ENCODE peak calls at places on chromosomes 2 and 18, in nine cellular contexts. One of them, this sample, is unnamed.

GRCh38 chr2:66545227-66545626 is 110.3 kb downstream of the MEIS1 start:
- DNase-seq in thoracic aorta: no peak
- DNase-seq in astrocyte: no peak
- DNase-seq in mammary epithelial cell: no peak
- DNase-seq in neuronal stem cell: no peak
- DNase-seq in PC-9: no peak
- DNase-seq in neural progenitor cell: no peak
- DNase-seq in A549: no peak
- DNase-seq in OCI-LY7: no peak
- DNase-seq in this sample: no peak

GRCh38 chr2:74438248-74438647 is 3.5 kb downstream of the RTKN start:
- DNase-seq in thoracic aorta: no peak
- DNase-seq in astrocyte: no peak
- DNase-seq in mammary epithelial cell: no peak
- DNase-seq in neuronal stem cell: no peak
- DNase-seq in PC-9: no peak
- DNase-seq in neural progenitor cell: no peak
- DNase-seq in A549: no peak
- DNase-seq in OCI-LY7: no peak
- DNase-seq in this sample: no peak

GRCh38 chr2:168404764-168405163 is 51.3 kb upstream of the CERS6 start:
- DNase-seq in thoracic aorta: no peak
- DNase-seq in astrocyte: no peak
- DNase-seq in mammary epithelial cell: no peak
- DNase-seq in neuronal stem cell: no peak
- DNase-seq in PC-9: no peak
- DNase-seq in neural progenitor cell: no peak
- DNase-seq in A549: no peak
- DNase-seq in OCI-LY7: no peak
- DNase-seq in this sample: no peak

GRCh38 chr2:83990601-83991000 is 468.5 kb downstream of the SUCLG1 start:
- DNase-seq in thoracic aorta: no peak
- DNase-seq in astrocyte: no peak
- DNase-seq in mammary epithelial cell: peak; percentile 9
- DNase-seq in neuronal stem cell: no peak
- DNase-seq in PC-9: no peak
- DNase-seq in neural progenitor cell: no peak
- DNase-seq in A549: no peak
- DNase-seq in OCI-LY7: no peak
- DNase-seq in this sample: no peak

GRCh38 chr2:131431336-131431735 is 44.6 kb upstream of the TUBA3D start:
- DNase-seq in thoracic aorta: no peak
- DNase-seq in astrocyte: peak; percentile 68
- DNase-seq in mammary epithelial cell: no peak
- DNase-seq in neuronal stem cell: no peak
- DNase-seq in PC-9: no peak
- DNase-seq in neural progenitor cell: no peak
- DNase-seq in A549: no peak
- DNase-seq in OCI-LY7: no peak
- DNase-seq in this sample: no peak

GRCh38 chr2:190534310-190535118 is at the start of gene NEMP2:
- DNase-seq in thoracic aorta: peak; percentile 3
- DNase-seq in astrocyte: peak; percentile 33
- DNase-seq in mammary epithelial cell: peak; percentile 69
- DNase-seq in neuronal stem cell: peak; percentile 83
- DNase-seq in PC-9: peak; percentile 40
- DNase-seq in neural progenitor cell: peak; percentile 94
- DNase-seq in A549: peak; percentile 52
- DNase-seq in OCI-LY7: peak; percentile 87
- DNase-seq in this sample: peak; percentile 91

GRCh38 chr18:42187611-42188378 is 232.8 kb downstream of the PIK3C3 start:
- DNase-seq in thoracic aorta: no peak
- DNase-seq in astrocyte: peak; percentile 28
- DNase-seq in mammary epithelial cell: peak; percentile 55
- DNase-seq in neuronal stem cell: no peak
- DNase-seq in PC-9: no peak
- DNase-seq in neural progenitor cell: no peak
- DNase-seq in A549: no peak
- DNase-seq in OCI-LY7: no peak
- DNase-seq in this sample: no peak

GRCh38 chr2:88190808-88191721 is 20.9 kb downstream of the THNSL2 start:
- DNase-seq in thoracic aorta: no peak
- DNase-seq in astrocyte: peak; percentile 2
- DNase-seq in mammary epithelial cell: peak; percentile 13
- DNase-seq in neuronal stem cell: peak; percentile 76
- DNase-seq in PC-9: peak; percentile 43
- DNase-seq in neural progenitor cell: peak; percentile 77
- DNase-seq in A549: peak; percentile 40
- DNase-seq in OCI-LY7: peak; percentile 51
- DNase-seq in this sample: peak; percentile 50

GRCh38 chr2:181973379-181973778 is 12.3 kb upstream of the PPP1R1C start:
- DNase-seq in thoracic aorta: no peak
- DNase-seq in astrocyte: no peak
- DNase-seq in mammary epithelial cell: no peak
- DNase-seq in neuronal stem cell: no peak
- DNase-seq in PC-9: no peak
- DNase-seq in neural progenitor cell: no peak
- DNase-seq in A549: no peak
- DNase-seq in OCI-LY7: no peak
- DNase-seq in this sample: no peak

GRCh38 chr2:181972431-181973190 is 13.0 kb upstream of the PPP1R1C start:
- DNase-seq in thoracic aorta: no peak
- DNase-seq in astrocyte: peak; percentile 36
- DNase-seq in mammary epithelial cell: peak; percentile 9
- DNase-seq in neuronal stem cell: no peak
- DNase-seq in PC-9: no peak
- DNase-seq in neural progenitor cell: no peak
- DNase-seq in A549: no peak
- DNase-seq in OCI-LY7: no peak
- DNase-seq in this sample: no peak

GRCh38 chr2:181978351-181979150 is 7.1 kb upstream of the PPP1R1C start:
- DNase-seq in thoracic aorta: no peak
- DNase-seq in astrocyte: peak; percentile 34
- DNase-seq in mammary epithelial cell: peak; percentile 59
- DNase-seq in neuronal stem cell: no peak
- DNase-seq in PC-9: no peak
- DNase-seq in neural progenitor cell: no peak
- DNase-seq in A549: no peak
- DNase-seq in OCI-LY7: no peak
- DNase-seq in this sample: no peak

DNA sequence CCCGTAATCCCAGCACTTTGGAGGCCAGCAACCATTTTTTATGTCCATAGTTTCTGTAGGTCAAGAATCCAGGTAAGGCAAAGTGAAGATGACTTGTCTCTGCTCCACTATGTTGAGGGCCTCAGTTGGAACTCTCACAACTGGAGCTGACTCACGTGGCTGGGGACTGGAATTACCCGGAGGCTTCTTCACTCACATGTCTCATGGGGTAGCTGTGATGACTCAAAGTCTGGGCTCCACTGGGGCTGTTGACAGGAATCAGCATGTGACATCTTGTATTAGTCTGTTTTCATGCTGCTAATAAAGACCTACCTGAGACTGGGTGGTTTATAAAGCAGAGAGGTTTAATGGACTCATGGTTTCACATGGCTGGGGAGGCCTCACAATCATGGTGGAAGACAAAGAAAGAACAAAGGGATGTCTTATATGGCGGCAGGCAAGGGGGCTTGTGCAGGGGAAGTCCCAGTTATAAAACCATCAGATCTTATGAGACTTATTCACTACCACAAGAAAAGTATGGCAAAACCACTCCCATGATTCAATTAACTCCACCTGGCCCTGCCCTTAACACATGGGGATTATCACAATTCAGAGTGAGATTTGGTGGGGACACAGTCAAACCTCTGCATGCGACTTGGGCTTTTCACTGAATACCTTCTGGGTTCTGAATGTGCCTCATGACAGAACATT is 7.8 kb upstream of the PPP1R1C start:
- DNase-seq in thoracic aorta: no peak
- DNase-seq in astrocyte: no peak
- DNase-seq in mammary epithelial cell: peak; percentile 98
- DNase-seq in neuronal stem cell: no peak
- DNase-seq in PC-9: no peak
- DNase-seq in neural progenitor cell: no peak
- DNase-seq in A549: peak; percentile 10
- DNase-seq in OCI-LY7: no peak
- DNase-seq in this sample: no peak
- H3K27ac ChIP-seq in thoracic aorta: no peak overlapping the region
- H3K27ac ChIP-seq in astrocyte: no peak overlapping the region
- H3K27ac ChIP-seq in mammary epithelial cell: peak overlapping the region; percentile 60
- H3K27ac ChIP-seq in neuronal stem cell: no peak overlapping the region
- H3K27ac ChIP-seq in PC-9: no peak overlapping the region
- H3K27ac ChIP-seq in neural progenitor cell: no peak overlapping the region
- H3K27ac ChIP-seq in A549: no peak overlapping the region
- H3K27ac ChIP-seq in OCI-LY7: no peak overlapping the region
- H3K27ac ChIP-seq in this sample: no peak overlapping the region

GRCh38 chr2:218711550-218711929 is 905 bp downstream of the TTLL4 start:
- DNase-seq in thoracic aorta: no peak
- DNase-seq in astrocyte: peak; percentile 65
- DNase-seq in mammary epithelial cell: no peak
- DNase-seq in neuronal stem cell: no peak
- DNase-seq in PC-9: no peak
- DNase-seq in neural progenitor cell: no peak
- DNase-seq in A549: no peak
- DNase-seq in OCI-LY7: peak; percentile 23
- DNase-seq in this sample: no peak

GRCh38 chr2:218710687-218711549 is at the start of gene TTLL4:
- DNase-seq in thoracic aorta: peak; percentile 97
- DNase-seq in astrocyte: peak; percentile 79
- DNase-seq in mammary epithelial cell: peak; percentile 93
- DNase-seq in neuronal stem cell: peak; percentile 97
- DNase-seq in PC-9: peak; percentile 79
- DNase-seq in neural progenitor cell: peak; percentile 98
- DNase-seq in A549: peak; percentile 95
- DNase-seq in OCI-LY7: peak; percentile 97
- DNase-seq in this sample: peak; percentile 97

GRCh38 chr2:218709906-218710305 is 729 bp upstream of the TTLL4 start:
- DNase-seq in thoracic aorta: no peak
- DNase-seq in astrocyte: no peak
- DNase-seq in mammary epithelial cell: no peak
- DNase-seq in neuronal stem cell: no peak
- DNase-seq in PC-9: no peak
- DNase-seq in neural progenitor cell: no peak
- DNase-seq in A549: no peak
- DNase-seq in OCI-LY7: no peak
- DNase-seq in this sample: no peak

GRCh38 chr2:218708086-218708485 is 2.5 kb upstream of the TTLL4 start:
- DNase-seq in thoracic aorta: no peak
- DNase-seq in astrocyte: no peak
- DNase-seq in mammary epithelial cell: no peak
- DNase-seq in neuronal stem cell: no peak
- DNase-seq in PC-9: no peak
- DNase-seq in neural progenitor cell: no peak
- DNase-seq in A549: no peak
- DNase-seq in OCI-LY7: no peak
- DNase-seq in this sample: no peak

DNA sequence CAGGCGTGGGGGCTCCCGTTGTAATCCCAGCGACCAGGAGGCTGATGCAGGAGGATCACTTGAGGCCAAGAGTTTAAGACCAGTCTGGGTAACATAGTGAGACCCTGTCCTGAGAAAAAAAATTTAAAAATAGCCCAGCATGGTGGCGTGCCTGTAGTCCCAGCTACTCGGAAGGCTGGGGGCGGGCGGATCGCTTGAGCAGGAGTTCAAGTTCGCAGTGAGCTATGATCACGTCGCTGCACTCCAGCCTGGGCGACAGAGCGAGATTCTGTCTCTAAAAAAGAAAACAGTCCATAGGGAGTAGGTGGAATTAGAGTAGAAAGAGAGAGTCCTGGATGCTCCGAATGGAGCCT is 325 bp upstream of the TTLL4 start:
- DNase-seq in thoracic aorta: no peak
- DNase-seq in astrocyte: no peak
- DNase-seq in mammary epithelial cell: no peak
- DNase-seq in neuronal stem cell: no peak
- DNase-seq in PC-9: no peak
- DNase-seq in neural progenitor cell: no peak
- DNase-seq in A549: no peak
- DNase-seq in OCI-LY7: no peak
- DNase-seq in this sample: no peak
- H3K4me3 ChIP-seq in thoracic aorta: peak overlapping the region; percentile 86
- H3K4me3 ChIP-seq in astrocyte: peak overlapping the region; percentile 82
- H3K4me3 ChIP-seq in mammary epithelial cell: peak overlapping the region; percentile 19
- H3K4me3 ChIP-seq in neuronal stem cell: peak overlapping the region; percentile 16
- H3K4me3 ChIP-seq in PC-9: peak overlapping the region; percentile 95
- H3K4me3 ChIP-seq in neural progenitor cell: peak overlapping the region; percentile 85
- H3K4me3 ChIP-seq in A549: no peak overlapping the region
- H3K4me3 ChIP-seq in OCI-LY7: no peak overlapping the region
- H3K4me3 ChIP-seq in this sample: no peak overlapping the region

GRCh38 chr2:175015340-175015739 is 10.2 kb upstream of the CHN1 start:
- DNase-seq in thoracic aorta: no peak
- DNase-seq in astrocyte: no peak
- DNase-seq in mammary epithelial cell: no peak
- DNase-seq in neuronal stem cell: no peak
- DNase-seq in PC-9: no peak
- DNase-seq in neural progenitor cell: no peak
- DNase-seq in A549: no peak
- DNase-seq in OCI-LY7: no peak
- DNase-seq in this sample: no peak

GRCh38 chr2:175022923-175023322 is 17.7 kb upstream of the CHN1 start:
- DNase-seq in thoracic aorta: no peak
- DNase-seq in astrocyte: no peak
- DNase-seq in mammary epithelial cell: no peak
- DNase-seq in neuronal stem cell: no peak
- DNase-seq in PC-9: no peak
- DNase-seq in neural progenitor cell: no peak
- DNase-seq in A549: no peak
- DNase-seq in OCI-LY7: no peak
- DNase-seq in this sample: no peak

GRCh38 chr2:175025233-175025632 is 20.1 kb upstream of the CHN1 start:
- DNase-seq in thoracic aorta: no peak
- DNase-seq in astrocyte: no peak
- DNase-seq in mammary epithelial cell: no peak
- DNase-seq in neuronal stem cell: no peak
- DNase-seq in PC-9: no peak
- DNase-seq in neural progenitor cell: no peak
- DNase-seq in A549: no peak
- DNase-seq in OCI-LY7: no peak
- DNase-seq in this sample: no peak

GRCh38 chr2:175017618-175018414 is 12.6 kb upstream of the CHN1 start:
- DNase-seq in thoracic aorta: no peak
- DNase-seq in astrocyte: no peak
- DNase-seq in mammary epithelial cell: no peak
- DNase-seq in neuronal stem cell: no peak
- DNase-seq in PC-9: no peak
- DNase-seq in neural progenitor cell: no peak
- DNase-seq in A549: no peak
- DNase-seq in OCI-LY7: no peak
- DNase-seq in this sample: no peak

GRCh38 chr2:175019566-175020327 is 14.6 kb upstream of the CHN1 start:
- DNase-seq in thoracic aorta: no peak
- DNase-seq in astrocyte: no peak
- DNase-seq in mammary epithelial cell: no peak
- DNase-seq in neuronal stem cell: no peak
- DNase-seq in PC-9: no peak
- DNase-seq in neural progenitor cell: no peak
- DNase-seq in A549: no peak
- DNase-seq in OCI-LY7: no peak
- DNase-seq in this sample: no peak
- H3K27ac ChIP-seq in thoracic aorta: no peak overlapping the region
- H3K27ac ChIP-seq in astrocyte: no peak overlapping the region
- H3K27ac ChIP-seq in mammary epithelial cell: no peak overlapping the region
- H3K27ac ChIP-seq in neuronal stem cell: no peak overlapping the region
- H3K27ac ChIP-seq in PC-9: no peak overlapping the region
- H3K27ac ChIP-seq in neural progenitor cell: no peak overlapping the region
- H3K27ac ChIP-seq in A549: no peak overlapping the region
- H3K27ac ChIP-seq in OCI-LY7: no peak overlapping the region
- H3K27ac ChIP-seq in this sample: no peak overlapping the region

GRCh38 chr18:3499498-3499897 is 49.5 kb downstream of the TGIF1 start:
- DNase-seq in thoracic aorta: no peak
- DNase-seq in astrocyte: no peak
- DNase-seq in mammary epithelial cell: no peak
- DNase-seq in neuronal stem cell: no peak
- DNase-seq in PC-9: no peak
- DNase-seq in neural progenitor cell: peak; percentile 58
- DNase-seq in A549: peak; percentile 15
- DNase-seq in OCI-LY7: no peak
- DNase-seq in this sample: no peak
- H3K4me3 ChIP-seq in thoracic aorta: peak overlapping the region; percentile 70
- H3K4me3 ChIP-seq in astrocyte: peak overlapping the region; percentile 56
- H3K4me3 ChIP-seq in mammary epithelial cell: peak overlapping the region; percentile 35
- H3K4me3 ChIP-seq in neuronal stem cell: no peak overlapping the region
- H3K4me3 ChIP-seq in PC-9: no peak overlapping the region
- H3K4me3 ChIP-seq in neural progenitor cell: peak overlapping the region; percentile 50
- H3K4me3 ChIP-seq in A549: peak overlapping the region; percentile 48
- H3K4me3 ChIP-seq in OCI-LY7: peak overlapping the region; percentile 74
- H3K4me3 ChIP-seq in this sample: no peak overlapping the region

This sample was measured in DND-41.